ENCODE peak calls at places on chromosomes 12 and 14, in ten cellular contexts. S, O, M, E, A, U, X, C, R and Z are unnamed samples.

GRCh38 chr12:105025890-105026289 is 39.8 kb downstream of the NOPCHAP1 start:
- DNase-seq in E (peak; percentile 27), A (no peak), S (peak; percentile 18), O (peak; percentile 91), X (no peak), M (no peak), U (peak; percentile 71), C (peak; percentile 45), R (no peak), Z (peak; percentile 36)

GRCh38 chr14:91419044-91419397 is 1.4 kb upstream of the CCDC88C start:
- DNase-seq in O (no peak), X (peak; percentile 55), U (no peak), E (no peak), C (no peak), S (no peak), M (no peak), A (no peak), R (no peak), Z (no peak)

GRCh38 chr12:23333938-23334337 is 615.5 kb downstream of the SOX5 start:
- DNase-seq in C (no peak), E (no peak), M (no peak), O (no peak), X (no peak), S (no peak), R (no peak), A (no peak), U (no peak), Z (no peak)

GRCh38 chr12:11661491-11662085 is 12.1 kb downstream of the ETV6 start:
- DNase-seq in M (no peak), X (no peak), O (no peak), R (no peak), C (no peak), E (no peak), A (no peak), S (no peak), U (no peak), Z (no peak)

GRCh38 chr12:96398422-96399080 is 1.7 kb downstream of the CDK17 start:
- DNase-seq in A (no peak), M (no peak), R (peak; percentile 29), O (peak; percentile 39), X (no peak), C (no peak), S (peak; percentile 63), U (no peak), E (no peak), Z (no peak)

GRCh38 chr12:122125452-122126341 is 47.1 kb downstream of the MLXIP start:
- DNase-seq in O (no peak), R (no peak), E (no peak), X (no peak), U (no peak), C (no peak), M (no peak), A (no peak), S (no peak), Z (no peak)

GRCh38 chr14:79363291-79363690 is 848.0 kb downstream of the DIO2 start:
- DNase-seq in O (no peak), A (no peak), X (no peak), U (no peak), E (no peak), C (no peak), R (no peak), M (no peak), S (no peak), Z (no peak)

GRCh38 chr12:113149361-113150150 is at the start of gene CFAP73:
- DNase-seq in U (peak; percentile 90), R (no peak), X (no peak), O (peak; percentile 72), A (peak; percentile 59), S (peak; percentile 33), C (peak; percentile 51), M (peak; percentile 80), E (peak; percentile 83), Z (peak; percentile 42)

GRCh38 chr12:102539651-102540553 is 59.5 kb upstream of the IGF1 start:
- DNase-seq in M (peak; percentile 96), U (peak; percentile 41), C (no peak), S (no peak), X (no peak), R (no peak), E (peak; percentile 90), O (peak; percentile 5), A (no peak), Z (peak; percentile 84)

GRCh38 chr14:63051966-63052365 is 6.7 kb upstream of the KCNH5 start:
- DNase-seq in A (no peak), M (no peak), X (no peak), R (no peak), C (no peak), O (no peak), E (no peak), U (no peak), S (no peak), Z (no peak)

GRCh38 chr14:69996197-69996596 is 117.0 kb downstream of the SMOC1 start:
- DNase-seq in U (no peak), R (no peak), E (peak; percentile 71), S (no peak), X (no peak), M (peak; percentile 65), A (no peak), C (no peak), O (peak; percentile 49), Z (no peak)

GRCh38 chr14:21071225-21072041 is 1.3 kb downstream of the ARHGEF40 start:
- DNase-seq in E (peak; percentile 90), R (peak; percentile 93), S (peak; percentile 84), U (peak; percentile 77), A (peak; percentile 91), O (peak; percentile 95), M (peak; percentile 58), X (peak; percentile 81), C (peak; percentile 81), Z (no peak)

GRCh38 chr12:67986632-67987031 is 2.6 kb upstream of the IFNG-AS1 start:
- DNase-seq in M (no peak), O (no peak), E (no peak), X (no peak), S (no peak), C (no peak), A (no peak), R (no peak), U (no peak), Z (no peak)

GRCh38 chr14:38828183-38828877 is 274.7 kb downstream of the SEC23A start:
- DNase-seq in M (no peak), O (no peak), S (no peak), C (peak; percentile 75), A (no peak), R (no peak), U (no peak), E (no peak), X (no peak), Z (no peak)

GRCh38 chr14:30808576-30808975 is 65.8 kb upstream of the COCH start:
- DNase-seq in M (no peak), X (no peak), E (peak; percentile 7), C (no peak), U (no peak), S (no peak), R (no peak), O (no peak), A (no peak), Z (no peak)

GRCh38 chr12:51806896-51807295 is 41.6 kb downstream of the FIGNL2 start:
- DNase-seq in E (no peak), O (no peak), C (no peak), S (no peak), X (no peak), A (no peak), M (no peak), U (no peak), R (no peak), Z (no peak)

GRCh38 chr12:51812871-51813270 is 35.6 kb downstream of the FIGNL2 start:
- DNase-seq in O (no peak), U (no peak), S (no peak), E (no peak), A (no peak), X (no peak), R (no peak), M (no peak), C (no peak), Z (no peak)

GRCh38 chr12:51813931-51814310 is 34.6 kb downstream of the FIGNL2 start:
- DNase-seq in A (no peak), U (no peak), X (no peak), M (no peak), O (no peak), C (no peak), R (no peak), E (no peak), S (no peak), Z (no peak)

GRCh38 chr12:51811203-51811805 is 37.2 kb downstream of the FIGNL2 start:
- DNase-seq in S (no peak), C (no peak), M (no peak), O (no peak), R (no peak), U (no peak), A (no peak), X (no peak), E (no peak), Z (no peak)

DNA sequence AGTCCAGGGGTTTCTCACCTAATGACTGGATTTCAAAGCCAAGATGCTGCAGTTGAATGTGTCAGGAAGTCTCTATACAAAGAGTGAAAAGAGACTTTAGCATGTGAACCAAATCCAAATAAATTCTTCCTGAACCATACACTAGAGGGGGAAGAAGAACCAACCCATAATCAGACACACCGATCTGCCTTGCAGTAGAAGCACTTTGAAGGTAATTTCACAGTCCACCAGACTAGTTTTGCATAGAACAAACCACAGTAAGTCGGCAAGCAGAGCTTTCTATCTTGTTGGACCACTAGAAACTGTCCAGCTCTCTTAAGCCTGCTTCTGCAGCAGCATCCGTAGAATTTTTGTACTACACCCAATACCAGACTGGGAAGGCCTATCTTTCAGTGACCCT is 39.3 kb downstream of the FIGNL2 start:
- DNase-seq in O (no peak), M (no peak), U (no peak), S (no peak), A (no peak), X (no peak), C (no peak), E (no peak), R (no peak), Z (no peak)
- TF ChIP-seq CTCF in O (no peak), M (no peak), U (no peak), S (no peak), A (no peak), X (no peak), C (no peak), E (no peak), R (no peak), Z (no peak)

GRCh38 chr12:118188690-118189371 is 52.9 kb downstream of the PEBP1 start:
- DNase-seq in U (peak; percentile 58), O (peak; percentile 81), E (peak; percentile 2), M (no peak), R (no peak), S (peak; percentile 30), A (peak; percentile 38), C (no peak), X (no peak), Z (no peak)
- H3K4me3 ChIP-seq in U (no peak overlapping the region), O (peak overlapping the region; percentile 63), E (peak overlapping the region; percentile 60), M (no peak overlapping the region), R (no peak overlapping the region), S (no peak overlapping the region), A (peak overlapping the region; percentile 68), C (no peak overlapping the region), X (no peak overlapping the region), Z (peak overlapping the region; percentile 64)

GRCh38 chr14:75259510-75259855 is 19.1 kb upstream of the FOS start:
- DNase-seq in X (no peak), S (no peak), A (no peak), R (no peak), O (peak; percentile 75), U (peak; percentile 51), C (no peak), E (peak; percentile 73), M (no peak), Z (no peak)
- TF ChIP-seq CTCF in X (no peak), S (peak; percentile 8), A (peak; percentile 42), R (no peak), O (peak; percentile 31), U (no peak), C (peak; percentile 32), E (peak; percentile 60), M (no peak), Z (peak; percentile 4)

GRCh38 chr14:37622231-37622923 is 26.9 kb downstream of the TTC6 start:
- DNase-seq in A (no peak), M (no peak), S (peak; percentile 47), U (peak; percentile 45), O (peak; percentile 43), R (no peak), E (peak; percentile 16), X (no peak), C (no peak), Z (no peak)
- H3K4me3 ChIP-seq in A (peak overlapping the region; percentile 43), M (no peak overlapping the region), S (peak overlapping the region; percentile 10), U (peak overlapping the region; percentile 33), O (peak overlapping the region; percentile 47), R (no peak overlapping the region), E (peak overlapping the region; percentile 49), X (no peak overlapping the region), C (no peak overlapping the region), Z (peak overlapping the region; percentile 45)